ENCODE peak calls at places on chromosomes 7 and 10, in seven cellular contexts. A is psoas muscle, K is cardiac muscle cell, O is GM23338, W is stomach, R is K562, B is Peyer's patch. U is an unnamed sample.

GRCh38 chr10:110671788-110672579 is 27.8 kb downstream of the RBM20 start:
- DNase-seq in B (peak), R (peak), O (peak), W (peak), K (peak), A (peak), U (peak)

GRCh38 chr7:36021917-36022550 is 131.0 kb upstream of the EEPD1 start:
- DNase-seq in B (no peak), A (peak), K (no peak), R (no peak), O (no peak), W (no peak), U (no peak)

GRCh38 chr7:99437946-99438572 is 539 bp downstream of the PTCD1 start:
- DNase-seq in A (no peak), K (no peak), R (no peak), B (peak), O (no peak), W (no peak), U (no peak)

GRCh38 chr7:134515569-134516468 is 11.5 kb upstream of the AKR1B10 start:
- DNase-seq in R (no peak), W (no peak), A (no peak), K (peak), O (no peak), B (no peak), U (no peak)

GRCh38 chr10:113095419-113095818 is 145.4 kb downstream of the TCF7L2 start:
- DNase-seq in W (no peak), B (no peak), A (no peak), R (no peak), K (peak), O (no peak), U (no peak)

GRCh38 chr7:68730194-68730593 is 868.1 kb upstream of the AUTS2 start:
- DNase-seq in O (no peak), B (no peak), K (no peak), A (no peak), W (no peak), R (no peak), U (no peak)

GRCh38 chr10:23994459-23995046 is 214.4 kb upstream of the KIAA1217 start:
- DNase-seq in A (peak), B (peak), O (peak), K (peak), R (peak), W (peak), U (peak)

GRCh38 chr10:112213836-112214235 is 30.3 kb upstream of the GPAM start:
- DNase-seq in K (no peak), R (no peak), W (no peak), A (no peak), O (no peak), B (no peak), U (no peak)

GRCh38 chr10:103333934-103334520 is 16.9 kb downstream of the PCGF6 start:
- DNase-seq in K (peak), W (no peak), B (no peak), O (peak), A (no peak), R (no peak), U (no peak)

GRCh38 chr10:77348711-77349110 is 288.9 kb downstream of the KCNMA1 start:
- DNase-seq in A (no peak), K (peak), B (no peak), W (no peak), R (no peak), O (no peak), U (no peak)

GRCh38 chr7:151341357-151342101 is at the start of gene NUB1:
- DNase-seq in O (peak), B (peak), R (peak), A (peak), W (peak), K (peak), U (peak)

GRCh38 chr10:31851216-31851615 is 77.4 kb downstream of the ARHGAP12 start:
- DNase-seq in A (no peak), K (no peak), B (no peak), O (no peak), W (no peak), R (no peak), U (no peak)

GRCh38 chr7:43808410-43808809 is 49.9 kb downstream of the BLVRA start:
- DNase-seq in B (no peak), K (no peak), A (no peak), W (no peak), O (no peak), R (no peak), U (no peak)

GRCh38 chr10:120575411-120575810 is 118.4 kb downstream of the PLPP4 start:
- DNase-seq in K (no peak), O (no peak), B (no peak), R (no peak), A (no peak), W (no peak), U (no peak)

GRCh38 chr7:156504006-156504405 is 136.6 kb upstream of the RNF32 start:
- DNase-seq in W (no peak), B (no peak), O (no peak), K (no peak), R (no peak), A (no peak), U (no peak)

GRCh38 chr10:43076876-43077420 is at the start of gene RET:
- DNase-seq in K (no peak), O (peak), R (peak), A (peak), W (peak), B (peak), U (peak)

GRCh38 chr7:133517766-133518165 is 264.9 kb downstream of the EXOC4 start:
- DNase-seq in R (no peak), O (no peak), A (no peak), K (no peak), B (no peak), W (no peak), U (no peak)

GRCh38 chr10:130045091-130045652 is 65.5 kb downstream of the C10orf143 start:
- DNase-seq in O (peak), B (no peak), K (peak), R (peak), A (no peak), W (no peak), U (no peak)

GRCh38 chr10:86535057-86535882 is 13.7 kb upstream of the WAPL start:
- DNase-seq in R (peak), O (peak), B (peak), K (peak), W (peak), A (peak), U (peak)

GRCh38 chr7:43938892-43939482 is 12.8 kb downstream of the UBE2D4 start:
- DNase-seq in A (peak), O (no peak), R (no peak), W (peak), B (no peak), K (no peak), U (peak)

GRCh38 chr7:10022957-10023356 is 950.7 kb upstream of the PHF14 start:
- DNase-seq in W (no peak), B (no peak), A (no peak), K (no peak), O (peak), R (no peak), U (no peak)

GRCh38 chr7:142482899-142483658 is 225.2 kb upstream of the PRSS58 start:
- DNase-seq in R (peak), K (peak), O (peak), W (peak), B (no peak), A (peak), U (no peak)

GRCh38 chr7:142476077-142476476 is 218.2 kb upstream of the PRSS58 start:
- DNase-seq in K (no peak), R (no peak), O (no peak), W (no peak), A (no peak), B (no peak), U (no peak)

GRCh38 chr7:142481548-142481947 is 223.7 kb upstream of the PRSS58 start:
- DNase-seq in K (peak), R (no peak), W (no peak), A (no peak), B (no peak), O (peak), U (no peak)

GRCh38 chr7:142477079-142477651 is 219.3 kb upstream of the PRSS58 start:
- DNase-seq in O (no peak), B (no peak), W (no peak), R (no peak), K (peak), A (no peak), U (no peak)

DNA sequence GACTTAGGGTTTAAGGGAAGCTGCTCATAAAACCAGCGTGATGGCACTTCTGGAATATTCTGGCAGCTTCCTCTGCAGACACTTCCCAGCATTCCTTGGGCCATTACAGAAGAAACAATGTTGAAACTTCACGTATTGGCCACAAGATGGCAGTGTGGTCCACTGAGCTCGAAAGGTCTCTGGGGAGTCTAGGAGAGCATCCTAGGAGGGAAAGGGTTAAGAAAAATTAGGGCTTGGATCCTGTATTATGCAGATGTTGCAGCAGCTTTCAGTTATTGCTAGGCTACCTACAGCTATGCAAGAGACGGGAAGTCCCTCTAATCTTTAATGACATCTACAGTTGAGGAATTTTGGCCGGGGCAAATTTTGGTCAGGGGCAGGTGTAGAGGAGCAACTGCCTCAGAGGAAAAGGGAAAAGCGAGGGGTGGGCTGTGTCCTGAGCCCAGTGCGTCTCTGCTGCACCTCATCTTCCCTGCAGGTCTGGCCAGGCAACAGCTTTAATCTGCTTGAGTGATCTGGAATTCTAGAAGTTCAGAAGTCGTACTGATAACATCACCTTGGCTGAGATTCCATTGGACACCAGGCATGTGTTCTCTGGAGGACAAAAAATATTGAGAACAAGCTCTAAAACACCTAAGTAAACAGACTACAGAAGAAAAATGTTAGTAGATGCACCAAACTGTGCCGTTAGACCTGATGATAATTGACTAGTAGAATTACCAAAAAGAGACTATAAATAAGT is 220.8 kb upstream of the PRSS58 start:
- DNase-seq in O (peak), B (no peak), W (no peak), R (peak), A (no peak), K (peak), U (no peak)
- TF ChIP-seq CTCF in O (peak), B (peak), W (peak), R (peak), A (peak), K (peak), U (peak)

DNA sequence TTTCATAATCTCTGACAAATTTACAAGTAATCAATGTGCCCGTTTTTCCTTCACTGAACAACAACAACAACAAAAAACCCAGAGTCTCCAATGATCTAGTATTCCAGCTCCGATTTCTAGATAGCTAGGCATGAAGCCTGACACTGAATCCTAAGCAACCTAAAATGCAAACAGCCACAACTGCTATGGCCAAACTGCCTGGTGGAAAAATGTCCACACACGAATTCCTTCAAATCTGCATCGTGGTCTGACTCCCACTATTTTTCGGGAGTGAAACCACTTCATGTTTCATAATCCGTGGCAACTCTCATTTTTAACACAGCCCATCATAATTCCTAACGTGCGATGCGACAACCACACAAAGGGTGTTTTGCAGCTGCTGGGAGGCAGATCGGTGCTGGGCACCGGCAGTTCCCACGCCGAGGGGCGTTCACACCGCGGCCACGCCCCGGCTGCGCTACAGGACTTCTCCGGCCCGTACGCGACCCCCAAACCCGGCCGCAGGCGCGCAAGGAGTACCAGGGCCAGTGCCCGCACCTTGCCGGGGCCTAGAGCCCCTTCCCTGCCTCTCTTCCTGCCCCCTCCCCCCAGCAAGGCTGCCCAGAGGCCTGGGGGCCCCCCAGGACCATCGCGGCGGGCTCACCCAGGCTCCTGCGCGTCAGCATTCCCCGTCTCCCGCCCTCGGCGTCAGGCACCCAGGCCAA is 814 bp downstream of the RUFY2 start:
- DNase-seq in R (peak), K (peak), W (peak), B (peak), A (peak), O (peak), U (peak)
- H3K27ac ChIP-seq in R (peak), K (peak), W (peak), B (peak), A (peak), O (peak), U (peak)

GRCh38 chr10:4733150-4733842 is 92.7 kb upstream of the AKR1E2 start:
- DNase-seq in O (no peak), W (no peak), K (no peak), R (no peak), B (no peak), A (no peak), U (no peak)
- TF ChIP-seq CTCF in O (no peak), W (no peak), K (no peak), R (no peak), B (no peak), A (no peak), U (no peak)

GRCh38 chr7:80602007-80602406 is 36.4 kb upstream of the CD36 start:
- DNase-seq in W (no peak), A (no peak), B (no peak), K (no peak), O (no peak), R (no peak), U (no peak)
- H3K27ac ChIP-seq in W (no peak), A (peak), B (no peak), K (no peak), O (no peak), R (no peak), U (no peak)

GRCh38 chr10:100286051-100287033 is at the start of gene BLOC1S2:
- DNase-seq in K (peak), A (peak), W (peak), O (peak), R (peak), B (peak), U (peak)
- TF ChIP-seq CTCF in K (no peak), A (no peak), W (peak), O (no peak), R (peak), B (peak), U (no peak)

DNA sequence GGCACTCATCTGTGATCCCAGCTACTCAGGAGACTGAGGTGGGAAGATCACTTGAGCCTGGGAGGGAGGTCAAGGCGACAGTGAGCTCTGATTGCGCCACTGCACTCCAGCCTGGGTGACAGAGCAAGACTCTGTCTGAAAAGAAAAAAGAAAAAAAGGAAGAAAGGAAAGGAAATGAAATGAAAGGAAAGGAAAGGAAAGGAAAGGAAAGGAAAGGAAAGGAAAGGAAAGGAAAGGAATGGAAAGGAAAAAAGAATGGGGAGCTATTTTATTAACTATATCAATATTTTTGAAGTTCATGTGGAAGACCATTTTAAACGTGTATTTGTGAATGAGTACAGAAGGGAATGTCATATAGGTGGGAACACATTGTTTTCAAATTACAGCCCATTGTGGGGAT is 7.0 kb upstream of the IFIT2 start:
- DNase-seq in O (no peak), K (no peak), W (no peak), A (no peak), R (no peak), B (no peak), U (no peak)
- H3K27ac ChIP-seq in O (no peak), K (no peak), W (no peak), A (peak), R (no peak), B (no peak), U (no peak)